ENCODE peak calls at places on chromosomes 11 and 22, in four cellular contexts. J is GM12865; A is stimulated activated CD4-positive, alpha-beta T cell treated with anti-CD3 and anti-CD28 coated beads, Interleukin-12 subunit alpha, Interleukin-12 subunit beta, amount 100 ng/mL, for 4 hours; Y is anterior cingulate cortex. W is an unnamed sample.

GRCh38 chr22:19086417-19086816 is 35.8 kb downstream of the DGCR2 start:
- DNase-seq in J (no peak), A (no peak), Y (no peak), W (no peak)

GRCh38 chr11:130839950-130840666 is 76.2 kb downstream of the SNX19 start:
- DNase-seq in J (no peak), A (no peak), Y (no peak), W (no peak)

GRCh38 chr22:44669725-44670027 is 32.3 kb upstream of the PRR5 start:
- DNase-seq in J (no peak), A (no peak), Y (no peak), W (no peak)

GRCh38 chr22:29799217-29799680 is 32.1 kb downstream of the UQCR10 start:
- DNase-seq in J (no peak), A (no peak), Y (peak; percentile 65), W (no peak)

GRCh38 chr11:59754494-59754858 is 700 bp upstream of the STX3 start:
- DNase-seq in J (peak; percentile 22), A (peak; percentile 14), Y (peak; percentile 22), W (no peak)

GRCh38 chr22:29664731-29665130 is 55.1 kb upstream of the CABP7 start:
- DNase-seq in J (no peak), A (no peak), Y (no peak), W (no peak)

GRCh38 chr11:68328374-68329091 is 16.1 kb downstream of the LRP5 start:
- DNase-seq in J (no peak), A (no peak), Y (peak; percentile 66), W (peak; percentile 63)

GRCh38 chr11:10864688-10865087 is 6.8 kb upstream of the ZBED5 start:
- DNase-seq in J (no peak), A (no peak), Y (no peak), W (no peak)

GRCh38 chr11:6812391-6813005 is 13.0 kb upstream of the OR6A2 start:
- DNase-seq in J (peak; percentile 68), A (peak; percentile 4), Y (no peak), W (peak; percentile 29)

GRCh38 chr11:132631956-132632355 is 900.3 kb downstream of the OPCML start:
- DNase-seq in J (no peak), A (no peak), Y (no peak), W (no peak)

GRCh38 chr11:77047007-77047927 is 13.1 kb downstream of the B3GNT6 start:
- DNase-seq in J (peak; percentile 90), A (peak; percentile 51), Y (peak; percentile 80), W (peak; percentile 62)

GRCh38 chr11:19739872-19740271 is 27.2 kb downstream of the NAV2 start:
- DNase-seq in J (no peak), A (no peak), Y (peak; percentile 49), W (peak; percentile 18)

GRCh38 chr11:70542406-70542805 is 144.1 kb downstream of the CTTN start:
- DNase-seq in J (no peak), A (no peak), Y (no peak), W (no peak)

GRCh38 chr11:113774174-113774503 is 647 bp upstream of the ZW10 start:
- DNase-seq in J (no peak), A (no peak), Y (no peak), W (no peak)

GRCh38 chr11:1906623-1907423 is 12.7 kb upstream of the TNNT3 start:
- DNase-seq in J (no peak), A (no peak), Y (no peak), W (no peak)